ENCODE peak calls at places on chromosomes 11 and 22, in six cellular contexts. One of them, this sample, is unnamed.

GRCh38 chr22:36544107-36544620 is 15.2 kb upstream of the EIF3D start:
- DNase-seq in PC-3: peak
- DNase-seq in lung: no peak
- DNase-seq in A549: no peak
- DNase-seq in ovary: no peak
- DNase-seq in CD8-positive, alpha-beta memory T cell: no peak
- DNase-seq in this sample: no peak

GRCh38 chr22:41828516-41828915 is 4.4 kb upstream of the SREBF2 start:
- DNase-seq in PC-3: no peak
- DNase-seq in lung: no peak
- DNase-seq in A549: no peak
- DNase-seq in ovary: no peak
- DNase-seq in CD8-positive, alpha-beta memory T cell: no peak
- DNase-seq in this sample: no peak

GRCh38 chr11:102551188-102551781 is 20.7 kb upstream of the MMP7 start:
- DNase-seq in PC-3: no peak
- DNase-seq in lung: no peak
- DNase-seq in A549: no peak
- DNase-seq in ovary: no peak
- DNase-seq in CD8-positive, alpha-beta memory T cell: no peak
- DNase-seq in this sample: no peak

GRCh38 chr11:106032861-106033260 is 10.8 kb upstream of the MSANTD4 start:
- DNase-seq in PC-3: no peak
- DNase-seq in lung: no peak
- DNase-seq in A549: no peak
- DNase-seq in ovary: no peak
- DNase-seq in CD8-positive, alpha-beta memory T cell: no peak
- DNase-seq in this sample: no peak

GRCh38 chr11:94583885-94584500 is 16.8 kb downstream of the PIWIL4 start:
- DNase-seq in PC-3: no peak
- DNase-seq in lung: no peak
- DNase-seq in A549: no peak
- DNase-seq in ovary: no peak
- DNase-seq in CD8-positive, alpha-beta memory T cell: no peak
- DNase-seq in this sample: no peak

GRCh38 chr11:66882540-66882939 is 25.7 kb downstream of the LRFN4 start:
- DNase-seq in PC-3: no peak
- DNase-seq in lung: no peak
- DNase-seq in A549: no peak
- DNase-seq in ovary: no peak
- DNase-seq in CD8-positive, alpha-beta memory T cell: no peak
- DNase-seq in this sample: no peak

GRCh38 chr11:57410287-57410686 is 16.6 kb downstream of the SLC43A3 start:
- DNase-seq in PC-3: peak
- DNase-seq in lung: no peak
- DNase-seq in A549: no peak
- DNase-seq in ovary: no peak
- DNase-seq in CD8-positive, alpha-beta memory T cell: no peak
- DNase-seq in this sample: no peak

GRCh38 chr11:22461626-22462025 is 123.4 kb downstream of the SLC17A6 start:
- DNase-seq in PC-3: no peak
- DNase-seq in lung: no peak
- DNase-seq in A549: no peak
- DNase-seq in ovary: no peak
- DNase-seq in CD8-positive, alpha-beta memory T cell: no peak
- DNase-seq in this sample: no peak

GRCh38 chr11:119615003-119615878 is 113.8 kb downstream of the NECTIN1 start:
- DNase-seq in PC-3: peak
- DNase-seq in lung: no peak
- DNase-seq in A549: peak
- DNase-seq in ovary: no peak
- DNase-seq in CD8-positive, alpha-beta memory T cell: no peak
- DNase-seq in this sample: no peak

GRCh38 chr22:20781272-20781990 is 7.5 kb downstream of the SERPIND1 start:
- DNase-seq in PC-3: peak
- DNase-seq in lung: no peak
- DNase-seq in A549: no peak
- DNase-seq in ovary: no peak
- DNase-seq in CD8-positive, alpha-beta memory T cell: no peak
- DNase-seq in this sample: no peak

GRCh38 chr11:102317768-102318103 is 452 bp downstream of the BIRC3 start:
- DNase-seq in PC-3: peak
- DNase-seq in lung: no peak
- DNase-seq in A549: no peak
- DNase-seq in ovary: no peak
- DNase-seq in CD8-positive, alpha-beta memory T cell: no peak
- DNase-seq in this sample: no peak

GRCh38 chr11:132559371-132560036 is 972.8 kb downstream of the OPCML start:
- DNase-seq in PC-3: no peak
- DNase-seq in lung: no peak
- DNase-seq in A549: no peak
- DNase-seq in ovary: no peak
- DNase-seq in CD8-positive, alpha-beta memory T cell: no peak
- DNase-seq in this sample: no peak

GRCh38 chr22:20396639-20397038 is 2.7 kb downstream of the ZNF74 start:
- DNase-seq in PC-3: no peak
- DNase-seq in lung: no peak
- DNase-seq in A549: no peak
- DNase-seq in ovary: no peak
- DNase-seq in CD8-positive, alpha-beta memory T cell: no peak
- DNase-seq in this sample: no peak

GRCh38 chr22:29359469-29359868 is 28.9 kb downstream of the AP1B1 start:
- DNase-seq in PC-3: peak
- DNase-seq in lung: peak
- DNase-seq in A549: peak
- DNase-seq in ovary: peak
- DNase-seq in CD8-positive, alpha-beta memory T cell: no peak
- DNase-seq in this sample: peak

GRCh38 chr11:102343789-102344188 is 3.2 kb upstream of the BIRC2 start:
- DNase-seq in PC-3: peak
- DNase-seq in lung: no peak
- DNase-seq in A549: no peak
- DNase-seq in ovary: no peak
- DNase-seq in CD8-positive, alpha-beta memory T cell: no peak
- DNase-seq in this sample: no peak

GRCh38 chr11:926341-926916 is 759 bp downstream of the AP2A2 start:
- DNase-seq in PC-3: peak
- DNase-seq in lung: peak
- DNase-seq in A549: peak
- DNase-seq in ovary: peak
- DNase-seq in CD8-positive, alpha-beta memory T cell: no peak
- DNase-seq in this sample: no peak

GRCh38 chr22:35539910-35540599 is 576 bp upstream of the RASD2 start:
- DNase-seq in PC-3: peak
- DNase-seq in lung: no peak
- DNase-seq in A549: peak
- DNase-seq in ovary: peak
- DNase-seq in CD8-positive, alpha-beta memory T cell: peak
- DNase-seq in this sample: no peak

GRCh38 chr11:111992456-111992855 is 32.8 kb upstream of the DLAT start:
- DNase-seq in PC-3: no peak
- DNase-seq in lung: no peak
- DNase-seq in A549: no peak
- DNase-seq in ovary: no peak
- DNase-seq in CD8-positive, alpha-beta memory T cell: no peak
- DNase-seq in this sample: no peak

GRCh38 chr22:29733362-29734322 is 13.8 kb downstream of the CABP7 start:
- DNase-seq in PC-3: no peak
- DNase-seq in lung: no peak
- DNase-seq in A549: no peak
- DNase-seq in ovary: no peak
- DNase-seq in CD8-positive, alpha-beta memory T cell: no peak
- DNase-seq in this sample: no peak

GRCh38 chr11:4626207-4627105 is 10.8 kb upstream of the OR51D1 start:
- DNase-seq in PC-3: peak
- DNase-seq in lung: peak
- DNase-seq in A549: peak
- DNase-seq in ovary: peak
- DNase-seq in CD8-positive, alpha-beta memory T cell: peak
- DNase-seq in this sample: no peak

GRCh38 chr11:22192642-22193347 is at the start of gene ANO5:
- DNase-seq in PC-3: no peak
- DNase-seq in lung: peak
- DNase-seq in A549: peak
- DNase-seq in ovary: peak
- DNase-seq in CD8-positive, alpha-beta memory T cell: no peak
- DNase-seq in this sample: peak

GRCh38 chr11:8340299-8340698 is 76.6 kb upstream of the LMO1 start:
- DNase-seq in PC-3: no peak
- DNase-seq in lung: no peak
- DNase-seq in A549: no peak
- DNase-seq in ovary: no peak
- DNase-seq in CD8-positive, alpha-beta memory T cell: no peak
- DNase-seq in this sample: no peak

GRCh38 chr22:47053865-47054185 is 291.4 kb downstream of the TBC1D22A start:
- DNase-seq in PC-3: peak
- DNase-seq in lung: no peak
- DNase-seq in A549: no peak
- DNase-seq in ovary: no peak
- DNase-seq in CD8-positive, alpha-beta memory T cell: no peak
- DNase-seq in this sample: no peak

GRCh38 chr11:74677131-74677530 is 54.1 kb downstream of the CHRDL2 start:
- DNase-seq in PC-3: no peak
- DNase-seq in lung: no peak
- DNase-seq in A549: no peak
- DNase-seq in ovary: peak
- DNase-seq in CD8-positive, alpha-beta memory T cell: no peak
- DNase-seq in this sample: no peak

GRCh38 chr11:80980221-80980620 is 1539.4 kb upstream of the TENM4 start:
- DNase-seq in PC-3: peak
- DNase-seq in lung: no peak
- DNase-seq in A549: no peak
- DNase-seq in ovary: no peak
- DNase-seq in CD8-positive, alpha-beta memory T cell: no peak
- DNase-seq in this sample: no peak

GRCh38 chr11:95680169-95680929 is 109.2 kb downstream of the FAM76B start:
- DNase-seq in PC-3: peak
- DNase-seq in lung: no peak
- DNase-seq in A549: no peak
- DNase-seq in ovary: no peak
- DNase-seq in CD8-positive, alpha-beta memory T cell: no peak
- DNase-seq in this sample: no peak

GRCh38 chr11:133619973-133620372 is 87.7 kb upstream of the OPCML start:
- DNase-seq in PC-3: no peak
- DNase-seq in lung: no peak
- DNase-seq in A549: no peak
- DNase-seq in ovary: no peak
- DNase-seq in CD8-positive, alpha-beta memory T cell: no peak
- DNase-seq in this sample: no peak

GRCh38 chr22:48053973-48054372 is 1291.5 kb downstream of the TBC1D22A start:
- DNase-seq in PC-3: no peak
- DNase-seq in lung: no peak
- DNase-seq in A549: no peak
- DNase-seq in ovary: no peak
- DNase-seq in CD8-positive, alpha-beta memory T cell: no peak
- DNase-seq in this sample: no peak

GRCh38 chr11:10439924-10440323 is 15.1 kb upstream of the AMPD3 start:
- DNase-seq in PC-3: no peak
- DNase-seq in lung: no peak
- DNase-seq in A549: no peak
- DNase-seq in ovary: no peak
- DNase-seq in CD8-positive, alpha-beta memory T cell: no peak
- DNase-seq in this sample: no peak

GRCh38 chr11:73314121-73314948 is 6.3 kb downstream of the ARHGEF17 start:
- DNase-seq in PC-3: no peak
- DNase-seq in lung: peak
- DNase-seq in A549: no peak
- DNase-seq in ovary: no peak
- DNase-seq in CD8-positive, alpha-beta memory T cell: no peak
- DNase-seq in this sample: no peak

GRCh38 chr11:32312865-32313403 is 122.4 kb downstream of the WT1 start:
- DNase-seq in PC-3: peak
- DNase-seq in lung: peak
- DNase-seq in A549: peak
- DNase-seq in ovary: peak
- DNase-seq in CD8-positive, alpha-beta memory T cell: no peak
- DNase-seq in this sample: no peak

GRCh38 chr22:38870312-38870741 is 1.7 kb downstream of the CBX6 start:
- DNase-seq in PC-3: peak
- DNase-seq in lung: peak
- DNase-seq in A549: peak
- DNase-seq in ovary: peak
- DNase-seq in CD8-positive, alpha-beta memory T cell: peak
- DNase-seq in this sample: peak

GRCh38 chr11:10941429-10941828 is 83.6 kb upstream of the ZBED5 start:
- DNase-seq in PC-3: no peak
- DNase-seq in lung: peak
- DNase-seq in A549: no peak
- DNase-seq in ovary: no peak
- DNase-seq in CD8-positive, alpha-beta memory T cell: no peak
- DNase-seq in this sample: no peak

GRCh38 chr11:72088076-72088806 is 7.6 kb downstream of the LRRC51 start:
- DNase-seq in PC-3: no peak
- DNase-seq in lung: no peak
- DNase-seq in A549: no peak
- DNase-seq in ovary: no peak
- DNase-seq in CD8-positive, alpha-beta memory T cell: no peak
- DNase-seq in this sample: no peak

GRCh38 chr11:15327786-15328231 is 213.1 kb downstream of the INSC start:
- DNase-seq in PC-3: peak
- DNase-seq in lung: peak
- DNase-seq in A549: peak
- DNase-seq in ovary: peak
- DNase-seq in CD8-positive, alpha-beta memory T cell: no peak
- DNase-seq in this sample: no peak

GRCh38 chr11:34514597-34514996 is 1.0 kb upstream of the ELF5 start:
- DNase-seq in PC-3: no peak
- DNase-seq in lung: no peak
- DNase-seq in A549: no peak
- DNase-seq in ovary: no peak
- DNase-seq in CD8-positive, alpha-beta memory T cell: no peak
- DNase-seq in this sample: no peak
- H3K27ac ChIP-seq in PC-3: no peak
- H3K27ac ChIP-seq in lung: no peak
- H3K27ac ChIP-seq in A549: peak
- H3K27ac ChIP-seq in ovary: no peak
- H3K27ac ChIP-seq in CD8-positive, alpha-beta memory T cell: no peak
- H3K27ac ChIP-seq in this sample: no peak

GRCh38 chr22:23233084-23233501 is 52.8 kb downstream of the BCR start:
- DNase-seq in PC-3: no peak
- DNase-seq in lung: no peak
- DNase-seq in A549: no peak
- DNase-seq in ovary: no peak
- DNase-seq in CD8-positive, alpha-beta memory T cell: no peak
- DNase-seq in this sample: no peak
- H3K27ac ChIP-seq in PC-3: no peak
- H3K27ac ChIP-seq in lung: no peak
- H3K27ac ChIP-seq in A549: no peak
- H3K27ac ChIP-seq in ovary: no peak
- H3K27ac ChIP-seq in CD8-positive, alpha-beta memory T cell: no peak
- H3K27ac ChIP-seq in this sample: no peak

GRCh38 chr11:75850787-75851186 is 35.8 kb downstream of the UVRAG start:
- DNase-seq in PC-3: no peak
- DNase-seq in lung: no peak
- DNase-seq in A549: no peak
- DNase-seq in ovary: no peak
- DNase-seq in CD8-positive, alpha-beta memory T cell: no peak
- DNase-seq in this sample: no peak
- H3K27ac ChIP-seq in PC-3: no peak
- H3K27ac ChIP-seq in lung: peak
- H3K27ac ChIP-seq in A549: no peak
- H3K27ac ChIP-seq in ovary: no peak
- H3K27ac ChIP-seq in CD8-positive, alpha-beta memory T cell: no peak
- H3K27ac ChIP-seq in this sample: no peak

GRCh38 chr11:88175004-88175706 is at the start of gene RAB38:
- DNase-seq in PC-3: no peak
- DNase-seq in lung: peak
- DNase-seq in A549: no peak
- DNase-seq in ovary: peak
- DNase-seq in CD8-positive, alpha-beta memory T cell: no peak
- DNase-seq in this sample: no peak
- H3K27ac ChIP-seq in PC-3: no peak
- H3K27ac ChIP-seq in lung: peak
- H3K27ac ChIP-seq in A549: peak
- H3K27ac ChIP-seq in ovary: no peak
- H3K27ac ChIP-seq in CD8-positive, alpha-beta memory T cell: no peak
- H3K27ac ChIP-seq in this sample: no peak

This sample was measured in caudate nucleus.